ENCODE peak calls at places on chromosome 15, in four cellular contexts. G, J, D and F are unnamed samples.

GRCh38 chr15:48096355-48096786 is 24.4 kb upstream of the SLC24A5 start:
- DNase-seq in D (no peak), G (peak), J (no peak), F (no peak)

GRCh38 chr15:67674983-67675382 is 132.5 kb downstream of the MAP2K5 start:
- DNase-seq in D (no peak), G (peak), J (no peak), F (no peak)

GRCh38 chr15:57640935-57641682 is 49.4 kb downstream of the MYZAP start:
- DNase-seq in J (peak), D (peak), G (peak), F (peak)

GRCh38 chr15:41561777-41562145 is 2.7 kb downstream of the TYRO3 start:
- DNase-seq in J (no peak), G (peak), D (peak), F (no peak)

GRCh38 chr15:55823699-55824098 is 80.7 kb upstream of the PRTG start:
- DNase-seq in J (no peak), G (no peak), D (no peak), F (no peak)

GRCh38 chr15:47586653-47587224 is 130.6 kb upstream of the SEMA6D start:
- DNase-seq in J (no peak), D (no peak), G (no peak), F (no peak)

GRCh38 chr15:67186688-67187087 is 67.8 kb downstream of the AAGAB start:
- DNase-seq in G (no peak), J (no peak), D (no peak), F (no peak)

GRCh38 chr15:72368895-72369294 is 6.9 kb downstream of the HEXA start:
- DNase-seq in D (no peak), J (no peak), G (no peak), F (no peak)

GRCh38 chr15:29183071-29183831 is 86.4 kb downstream of the NSMCE3 start:
- DNase-seq in D (no peak), G (no peak), J (no peak), F (no peak)

GRCh38 chr15:71125831-71126453 is 10.7 kb downstream of the THSD4 start:
- DNase-seq in D (peak), J (no peak), G (no peak), F (no peak)

GRCh38 chr15:86756688-86757087 is 677.0 kb downstream of the AGBL1 start:
- DNase-seq in J (no peak), D (no peak), G (no peak), F (no peak)

GRCh38 chr15:57591822-57592367 is at the start of gene MYZAP:
- DNase-seq in D (peak), G (peak), J (no peak), F (no peak)

GRCh38 chr15:100031665-100032357 is 298.6 kb upstream of the LYSMD4 start:
- DNase-seq in J (no peak), G (no peak), D (no peak), F (no peak)

GRCh38 chr15:37038036-37038715 is 62.2 kb downstream of the MEIS2 start:
- DNase-seq in J (no peak), D (no peak), G (no peak), F (no peak)

GRCh38 chr15:101137312-101137940 is 114.4 kb downstream of the CHSY1 start:
- DNase-seq in G (no peak), J (no peak), D (peak), F (peak)

GRCh38 chr15:74835312-74835823 is 7.6 kb downstream of the ULK3 start:
- DNase-seq in J (peak), D (peak), G (peak), F (peak)

GRCh38 chr15:58564967-58565366 is 133.2 kb downstream of the LIPC start:
- DNase-seq in J (no peak), D (no peak), G (no peak), F (no peak)

GRCh38 chr15:41494922-41495735 is 1.5 kb downstream of the ITPKA start:
- DNase-seq in D (peak), G (no peak), J (peak), F (no peak)

GRCh38 chr15:42736178-42736792 is 643 bp downstream of the CDAN1 start:
- DNase-seq in D (peak), J (peak), G (peak), F (peak)

GRCh38 chr15:63176302-63176701 is 13.1 kb upstream of the RAB8B start:
- DNase-seq in D (no peak), J (no peak), G (peak), F (no peak)

GRCh38 chr15:63178034-63178433 is 11.4 kb upstream of the RAB8B start:
- DNase-seq in D (no peak), J (no peak), G (no peak), F (no peak)

GRCh38 chr15:63186065-63186464 is 3.3 kb upstream of the RAB8B start:
- DNase-seq in G (peak), J (no peak), D (no peak), F (no peak)

GRCh38 chr15:63185206-63185605 is 4.2 kb upstream of the RAB8B start:
- DNase-seq in D (no peak), J (no peak), G (no peak), F (no peak)

GRCh38 chr15:63181658-63182057 is 7.7 kb upstream of the RAB8B start:
- DNase-seq in G (no peak), J (no peak), D (no peak), F (no peak)
- H2AFZ ChIP-seq in G (no peak), J (no peak), D (no peak), F (no peak)

DNA sequence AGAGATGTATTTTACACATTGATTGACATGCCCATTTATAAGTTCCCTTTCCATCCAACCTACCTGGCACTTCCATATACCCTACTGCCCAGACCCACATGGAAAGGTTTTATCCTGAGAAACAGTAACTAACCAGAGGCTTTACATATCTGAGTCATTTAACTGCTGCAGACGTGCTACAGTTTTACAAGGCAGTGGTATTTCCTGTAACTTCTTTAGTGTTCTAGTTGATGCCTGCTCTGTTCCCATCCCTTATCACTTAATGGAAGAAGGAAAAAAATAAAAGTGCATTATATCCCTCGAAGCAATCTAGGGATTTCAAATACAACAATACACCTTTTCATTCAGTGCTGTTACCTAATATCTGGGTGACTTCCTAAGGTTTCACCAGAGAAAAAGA is 107.1 kb downstream of the TMCO5A start:
- DNase-seq in D (no peak), G (peak), J (no peak), F (no peak)
- H2AFZ ChIP-seq in D (no peak), G (no peak), J (no peak), F (no peak)

GRCh38 chr15:81767076-81767475 is 278.7 kb downstream of the MEX3B start:
- DNase-seq in G (no peak), D (no peak), J (no peak), F (no peak)
- H2AFZ ChIP-seq in G (no peak), D (no peak), J (no peak), F (no peak)

GRCh38 chr15:31403606-31404005 is 77.0 kb downstream of the KLF13 start:
- DNase-seq in G (peak), D (no peak), J (no peak), F (no peak)

GRCh38 chr15:31402003-31402402 is 75.4 kb downstream of the KLF13 start:
- DNase-seq in G (no peak), J (no peak), D (no peak), F (no peak)

GRCh38 chr15:31401282-31401681 is 74.6 kb downstream of the KLF13 start:
- DNase-seq in G (no peak), J (no peak), D (no peak), F (no peak)

GRCh38 chr15:31402511-31403056 is 75.9 kb downstream of the KLF13 start:
- DNase-seq in J (no peak), D (no peak), G (no peak), F (no peak)

DNA sequence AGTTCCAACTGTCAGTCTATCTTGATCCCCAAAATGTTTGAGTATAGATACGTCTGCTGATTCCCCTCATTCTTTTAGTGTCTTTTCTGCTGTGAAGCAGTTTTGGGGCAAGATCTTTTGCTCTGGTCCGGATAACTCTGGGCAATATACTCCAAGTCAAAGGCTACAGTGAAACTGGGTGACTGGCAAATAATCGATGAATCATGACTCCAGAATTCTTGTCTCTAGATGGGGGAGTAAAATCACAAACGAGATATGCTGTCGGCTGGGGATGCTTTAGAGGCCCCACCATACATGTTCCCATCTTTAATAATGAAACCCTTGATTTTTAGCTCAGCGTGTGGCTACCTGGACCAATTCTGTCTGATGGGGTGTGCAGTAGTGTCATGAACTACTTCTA is 76.5 kb downstream of the KLF13 start:
- DNase-seq in G (no peak), J (no peak), D (no peak), F (no peak)
- H2AFZ ChIP-seq in G (no peak), J (no peak), D (no peak), F (no peak)

GRCh38 chr15:78761891-78762385 is 49.3 kb downstream of the ADAMTS7 start:
- DNase-seq in D (no peak), J (no peak), G (no peak), F (no peak)
- H2AFZ ChIP-seq in D (no peak), J (peak), G (no peak), F (no peak)

GRCh38 chr15:77160562-77161481 is 89.9 kb upstream of the TSPAN3 start:
- DNase-seq in D (no peak), J (no peak), G (peak), F (no peak)
- H2AFZ ChIP-seq in D (no peak), J (no peak), G (no peak), F (no peak)